ENCODE peak calls at places on chromosome 14, in five cellular contexts. O is HEK293T, R is SIG-M5, W is substantia nigra, Z is DMS 273 treated with DMSO at 0.1 percent for 48 hours. D is an unnamed sample.

GRCh38 chr14:89307409-89307808 is 109.6 kb downstream of the FOXN3 start:
- DNase-seq in R (no peak), Z (no peak), O (no peak), W (no peak), D (no peak)

GRCh38 chr14:94897092-94897491 is 127.2 kb upstream of the GSC start:
- DNase-seq in O (no peak), W (no peak), Z (no peak), R (no peak), D (no peak)

GRCh38 chr14:77037886-77038511 is 9.5 kb upstream of the IRF2BPL start:
- DNase-seq in Z (no peak), W (no peak), O (no peak), R (no peak), D (peak)

GRCh38 chr14:93160353-93160801 is 24.3 kb downstream of the MOAP1 start:
- DNase-seq in W (no peak), R (no peak), O (peak), Z (no peak), D (no peak)

GRCh38 chr14:71529855-71530254 is 402.4 kb upstream of the RGS6 start:
- DNase-seq in W (no peak), R (no peak), Z (no peak), O (no peak), D (peak)

GRCh38 chr14:76904740-76905569 is 78.7 kb downstream of the LRRC74A start:
- DNase-seq in Z (no peak), R (peak), O (peak), W (no peak), D (no peak)

GRCh38 chr14:36068777-36069534 is 107.6 kb downstream of the PTCSC3 start:
- DNase-seq in Z (no peak), O (no peak), R (no peak), W (no peak), D (no peak)

GRCh38 chr14:105517096-105517495 is 9.3 kb upstream of the TMEM121 start:
- DNase-seq in W (no peak), R (no peak), O (no peak), Z (no peak), D (no peak)

GRCh38 chr14:31700282-31701074 is 139.3 kb downstream of the NUBPL start:
- DNase-seq in W (no peak), O (no peak), Z (no peak), R (no peak), D (no peak)

GRCh38 chr14:104877806-104878550 is 12.9 kb downstream of the CEP170B start:
- DNase-seq in O (no peak), Z (no peak), R (no peak), W (no peak), D (no peak)

GRCh38 chr14:104116544-104117340 is 21.6 kb upstream of the KIF26A start:
- DNase-seq in W (no peak), O (no peak), R (no peak), Z (no peak), D (no peak)

GRCh38 chr14:102155150-102155549 is 15.5 kb downstream of the WDR20 start:
- DNase-seq in R (no peak), W (no peak), Z (no peak), O (no peak), D (no peak)

GRCh38 chr14:100864960-100865681 is 38.4 kb downstream of the RTL1 start:
- DNase-seq in Z (no peak), W (no peak), R (no peak), O (no peak), D (no peak)

GRCh38 chr14:67733609-67734008 is 31.9 kb downstream of the RDH12 start:
- DNase-seq in W (no peak), R (no peak), O (no peak), Z (no peak), D (no peak)

GRCh38 chr14:64926398-64926995 is 12.2 kb downstream of the CHURC1 start:
- DNase-seq in O (no peak), R (no peak), Z (no peak), W (no peak), D (no peak)

GRCh38 chr14:74879427-74880180 is 2.1 kb upstream of the DLST start:
- DNase-seq in R (no peak), Z (no peak), O (no peak), W (no peak), D (no peak)

GRCh38 chr14:85342858-85343607 is 186.9 kb upstream of the FLRT2 start:
- DNase-seq in O (no peak), W (no peak), R (no peak), Z (no peak), D (no peak)

GRCh38 chr14:89012272-89013097 is 188.0 kb downstream of the TTC8 start:
- DNase-seq in O (no peak), R (no peak), Z (no peak), W (no peak), D (no peak)

GRCh38 chr14:95294834-95295599 is 24.7 kb downstream of the CLMN start:
- DNase-seq in R (no peak), Z (no peak), W (no peak), O (no peak), D (no peak)

GRCh38 chr14:72523397-72524157 is 370.3 kb downstream of the DPF3 start:
- DNase-seq in R (no peak), W (no peak), Z (no peak), O (no peak), D (no peak)

GRCh38 chr14:75562048-75562447 is 16.4 kb upstream of the FLVCR2 start:
- DNase-seq in W (no peak), Z (no peak), R (no peak), O (no peak), D (no peak)

GRCh38 chr14:99819514-99819913 is 26.3 kb downstream of the EML1 start:
- DNase-seq in R (no peak), W (no peak), Z (no peak), O (no peak), D (no peak)

GRCh38 chr14:23354990-23355389 is 2.3 kb upstream of the SLC22A17 start:
- DNase-seq in Z (no peak), O (no peak), W (no peak), R (no peak), D (no peak)

GRCh38 chr14:103314496-103315277 is 19.4 kb upstream of the EIF5 start:
- DNase-seq in R (no peak), O (no peak), Z (no peak), W (no peak), D (no peak)

GRCh38 chr14:60253649-60254048 is 4.6 kb downstream of the PPM1A start:
- DNase-seq in R (no peak), W (no peak), O (no peak), Z (no peak), D (no peak)

GRCh38 chr14:67335781-67336180 is 23.8 kb downstream of the ATP6V1D start:
- DNase-seq in O (no peak), Z (no peak), R (no peak), W (no peak), D (no peak)

GRCh38 chr14:80930836-80931389 is 10.6 kb downstream of the CEP128 start:
- DNase-seq in W (no peak), R (peak), O (no peak), Z (no peak), D (peak)

GRCh38 chr14:76591270-76591669 is 170.0 kb upstream of the VASH1 start:
- DNase-seq in W (peak), R (no peak), Z (no peak), O (no peak), D (no peak)

GRCh38 chr14:92625213-92625612 is 111.6 kb downstream of the RIN3 start:
- DNase-seq in Z (no peak), W (no peak), R (no peak), O (no peak), D (no peak)

GRCh38 chr14:22667881-22668280 is 23.7 kb upstream of the OR6J1 start:
- DNase-seq in R (no peak), W (no peak), O (no peak), Z (no peak), D (no peak)

GRCh38 chr14:56216631-56217379 is 98.6 kb downstream of the PELI2 start:
- DNase-seq in Z (peak), R (no peak), O (no peak), W (peak), D (no peak)

GRCh38 chr14:105335735-105336476 is 21.4 kb downstream of the PACS2 start:
- DNase-seq in W (peak), Z (no peak), O (no peak), R (no peak), D (no peak)

GRCh38 chr14:53515264-53515663 is 362.1 kb upstream of the DDHD1 start:
- DNase-seq in R (no peak), Z (no peak), W (no peak), O (no peak), D (no peak)

GRCh38 chr14:99644723-99645544 is at the start of gene HHIPL1:
- DNase-seq in W (no peak), Z (no peak), R (no peak), O (no peak), D (no peak)